ENCODE peak calls at places on chromosomes 16 and 17, in ten cellular contexts. A, H, F, E, Y, T, B, M, V and I are unnamed samples.

GRCh38 chr17:82380860-82381702 is 9.5 kb downstream of the UTS2R start:
- DNase-seq in E (no peak), V (no peak), B (peak), A (no peak), F (no peak), H (no peak), M (no peak), Y (no peak), T (peak), I (no peak)

GRCh38 chr17:39174907-39175694 is 9.1 kb upstream of the ARL5C start:
- DNase-seq in Y (peak), F (peak), A (peak), E (peak), H (peak), B (peak), V (peak), M (peak), T (peak), I (no peak)

GRCh38 chr17:27446569-27447301 is 9.5 kb upstream of the KSR1 start:
- DNase-seq in H (no peak), B (no peak), E (no peak), A (no peak), V (no peak), F (no peak), M (no peak), T (peak), Y (no peak), I (peak)

GRCh38 chr16:11361751-11362742 is 16.8 kb downstream of the RMI2 start:
- DNase-seq in B (no peak), A (no peak), H (no peak), V (no peak), F (no peak), T (peak), Y (no peak), E (no peak), M (no peak), I (no peak)

GRCh38 chr17:58084317-58084981 is 1.2 kb downstream of the DYNLL2 start:
- DNase-seq in H (peak), B (peak), T (no peak), M (peak), Y (peak), V (no peak), E (peak), F (no peak), A (peak), I (no peak)

GRCh38 chr16:83397601-83398000 is 410.2 kb upstream of the HSBP1 start:
- DNase-seq in T (no peak), E (no peak), F (no peak), B (no peak), A (no peak), H (no peak), V (no peak), M (no peak), Y (no peak), I (no peak)

GRCh38 chr17:30238003-30238344 is 2.5 kb upstream of the SLC6A4 start:
- DNase-seq in V (no peak), E (no peak), Y (no peak), T (no peak), A (no peak), M (no peak), H (no peak), B (no peak), F (no peak), I (no peak)

GRCh38 chr17:65364408-65364807 is 197.0 kb downstream of the AXIN2 start:
- DNase-seq in E (no peak), B (no peak), M (no peak), V (no peak), Y (no peak), F (no peak), A (no peak), T (no peak), H (no peak), I (no peak)

GRCh38 chr16:30867747-30868146 is 26.1 kb downstream of the BCL7C start:
- DNase-seq in H (no peak), V (no peak), F (no peak), A (no peak), T (no peak), M (no peak), Y (no peak), B (peak), E (no peak), I (no peak)